ENCODE peak calls at places on chromosomes 6 and 20, in five cellular contexts. B is GM23338, I is endothelial cell, V is GM13977, A is MCF 10A. J is an unnamed sample.

GRCh38 chr6:149331043-149331807 is 13.7 kb downstream of the TAB2 start:
- DNase-seq in A (no peak), V (no peak), B (no peak), I (no peak), J (no peak)

GRCh38 chr6:143397229-143398222 is 53.0 kb downstream of the ADAT2 start:
- DNase-seq in A (peak), I (peak), B (peak), V (no peak), J (no peak)

GRCh38 chr6:107894821-107895396 is 63.1 kb downstream of the SEC63 start:
- DNase-seq in A (no peak), B (no peak), I (no peak), V (no peak), J (no peak)

GRCh38 chr6:47455533-47456209 is 21.9 kb upstream of the CD2AP start:
- DNase-seq in V (no peak), I (no peak), A (peak), B (no peak), J (no peak)

GRCh38 chr6:36914227-36914794 is 28.6 kb downstream of the C6orf89 start:
- DNase-seq in V (no peak), A (peak), I (peak), B (peak), J (no peak)

GRCh38 chr6:144377586-144377985 is 92.5 kb downstream of the UTRN start:
- DNase-seq in B (no peak), I (no peak), A (peak), V (no peak), J (no peak)

GRCh38 chr6:168032383-168032760 is 34.9 kb downstream of the KIF25 start:
- DNase-seq in V (no peak), B (no peak), A (peak), I (no peak), J (no peak)

GRCh38 chr20:6921717-6922386 is 154.4 kb downstream of the BMP2 start:
- DNase-seq in V (no peak), B (no peak), A (no peak), I (no peak), J (no peak)

GRCh38 chr6:19880066-19880465 is 42.9 kb downstream of the ID4 start:
- DNase-seq in V (no peak), B (no peak), A (no peak), I (no peak), J (no peak)

GRCh38 chr20:33648396-33649004 is 13.6 kb upstream of the C20orf144 start:
- DNase-seq in I (no peak), A (no peak), B (no peak), V (no peak), J (no peak)

GRCh38 chr6:138979365-138979764 is 8.7 kb downstream of the REPS1 start:
- DNase-seq in A (peak), I (no peak), B (no peak), V (no peak), J (no peak)

GRCh38 chr6:106422551-106422950 is 62.0 kb downstream of the CRYBG1 start:
- DNase-seq in V (no peak), I (no peak), B (no peak), A (no peak), J (no peak)

GRCh38 chr20:37886851-37887297 is 16.1 kb upstream of the VSTM2L start:
- DNase-seq in A (peak), B (no peak), I (no peak), V (no peak), J (no peak)

GRCh38 chr6:14026831-14027539 is 90.6 kb upstream of the CD83 start:
- DNase-seq in B (no peak), V (no peak), A (no peak), I (no peak), J (no peak)

GRCh38 chr20:2775139-2775538 is 25.3 kb downstream of the CPXM1 start:
- DNase-seq in A (no peak), I (no peak), B (no peak), V (no peak), J (no peak)

GRCh38 chr20:62776692-62777527 is 19.4 kb upstream of the MRGBP start:
- DNase-seq in A (peak), B (peak), V (peak), I (no peak), J (peak)

GRCh38 chr20:56760610-56761009 is 131.5 kb downstream of the TFAP2C start:
- DNase-seq in A (no peak), V (no peak), I (no peak), B (no peak), J (no peak)

GRCh38 chr20:32155017-32155965 is 45.8 kb downstream of the TM9SF4 start:
- DNase-seq in V (peak), A (peak), I (peak), B (peak), J (no peak)

GRCh38 chr6:130928993-130929678 is 101.9 kb downstream of the SMLR1 start:
- DNase-seq in B (no peak), I (no peak), V (no peak), A (no peak), J (no peak)

GRCh38 chr20:63439866-63440265 is 32.6 kb downstream of the KCNQ2 start:
- DNase-seq in B (no peak), V (no peak), A (no peak), I (no peak), J (no peak)

GRCh38 chr6:161498359-161498758 is 224.5 kb upstream of the AGPAT4 start:
- DNase-seq in B (peak), V (no peak), I (peak), A (peak), J (no peak)

GRCh38 chr6:19024737-19025136 is 637.6 kb downstream of the RNF144B start:
- DNase-seq in I (peak), B (peak), V (no peak), A (peak), J (no peak)

GRCh38 chr6:8794420-8794819 is 359.1 kb upstream of the SLC35B3 start:
- DNase-seq in V (no peak), B (no peak), I (no peak), A (no peak), J (no peak)

GRCh38 chr6:155400022-155400965 is 55.3 kb downstream of the NOX3 start:
- DNase-seq in B (no peak), V (no peak), I (no peak), A (peak), J (no peak)

GRCh38 chr6:83310046-83310445 is 116.9 kb downstream of the RWDD2A start:
- DNase-seq in I (no peak), A (no peak), B (no peak), V (no peak), J (no peak)

GRCh38 chr6:152206072-152206818 is 398.8 kb downstream of the ESR1 start:
- DNase-seq in A (peak), I (peak), V (no peak), B (peak), J (peak)

GRCh38 chr6:45436544-45437440 is 59.1 kb upstream of the SUPT3H start:
- DNase-seq in I (no peak), B (no peak), V (peak), A (peak), J (no peak)

GRCh38 chr6:137339929-137340559 is 120.9 kb upstream of the IFNGR1 start:
- DNase-seq in A (no peak), B (peak), V (no peak), I (no peak), J (no peak)

GRCh38 chr6:92231220-92231701 is 1188.1 kb downstream of the EPHA7 start:
- DNase-seq in B (no peak), A (no peak), I (no peak), V (no peak), J (no peak)

GRCh38 chr20:22180244-22180643 is 404.1 kb downstream of the FOXA2 start:
- DNase-seq in B (peak), A (peak), I (peak), V (no peak), J (no peak)

GRCh38 chr20:38256021-38256420 is 4.5 kb downstream of the KIAA1755 start:
- DNase-seq in B (no peak), V (no peak), A (no peak), I (no peak), J (no peak)

GRCh38 chr20:38932457-38933120 is 6.4 kb downstream of the FAM83D start:
- DNase-seq in A (peak), V (no peak), B (peak), I (no peak), J (no peak)

GRCh38 chr20:61932711-61933480 is 132.8 kb downstream of the TAF4 start:
- DNase-seq in V (no peak), B (no peak), A (no peak), I (no peak), J (no peak)

GRCh38 chr6:109304284-109305015 is 77.8 kb downstream of the CD164 start:
- DNase-seq in V (no peak), B (no peak), A (peak), I (no peak), J (peak)

GRCh38 chr6:37776546-37776945 is 43.0 kb upstream of the ZFAND3 start:
- DNase-seq in V (no peak), I (no peak), A (no peak), B (no peak), J (no peak)

J was measured in germinal center.